ENCODE peak calls at places on chromosomes 7 and 10, in six cellular contexts. One of them, this sample, is unnamed. For H3K27me3 and H3K36me3, the result is how much of the 10 kb centered on the place peaks cover.

GRCh38 chr10:57696641-57697040 is 571.1 kb downstream of the IPMK start:
- DNase-seq in suprapubic skin: no peak
- DNase-seq in keratinocyte: no peak
- DNase-seq in heart left ventricle: no peak
- DNase-seq in mesenchymal stem cell: peak
- DNase-seq in colonic mucosa: no peak
- DNase-seq in this sample: no peak

GRCh38 chr10:20535846-20536245 is 361.3 kb downstream of the NEBL start:
- DNase-seq in suprapubic skin: no peak
- DNase-seq in keratinocyte: no peak
- DNase-seq in heart left ventricle: no peak
- DNase-seq in mesenchymal stem cell: peak
- DNase-seq in colonic mucosa: no peak
- DNase-seq in this sample: no peak

GRCh38 chr10:37236093-37236492 is 110.7 kb downstream of the ANKRD30A start:
- DNase-seq in suprapubic skin: no peak
- DNase-seq in keratinocyte: no peak
- DNase-seq in heart left ventricle: no peak
- DNase-seq in mesenchymal stem cell: no peak
- DNase-seq in colonic mucosa: no peak
- DNase-seq in this sample: no peak

GRCh38 chr10:117364121-117364960 is 10.9 kb downstream of the PDZD8 start:
- DNase-seq in suprapubic skin: no peak
- DNase-seq in keratinocyte: no peak
- DNase-seq in heart left ventricle: no peak
- DNase-seq in mesenchymal stem cell: peak
- DNase-seq in colonic mucosa: no peak
- DNase-seq in this sample: no peak

GRCh38 chr10:121753726-121754476 is 155.7 kb upstream of the FGFR2 start:
- DNase-seq in suprapubic skin: no peak
- DNase-seq in keratinocyte: peak
- DNase-seq in heart left ventricle: no peak
- DNase-seq in mesenchymal stem cell: peak
- DNase-seq in colonic mucosa: no peak
- DNase-seq in this sample: no peak

GRCh38 chr7:122887198-122887597 is 938 bp upstream of the CADPS2 start:
- DNase-seq in suprapubic skin: peak
- DNase-seq in keratinocyte: no peak
- DNase-seq in heart left ventricle: peak
- DNase-seq in mesenchymal stem cell: peak
- DNase-seq in colonic mucosa: peak
- DNase-seq in this sample: peak

GRCh38 chr7:113281223-113281622 is 162.9 kb upstream of the SMIM30 start:
- DNase-seq in suprapubic skin: no peak
- DNase-seq in keratinocyte: no peak
- DNase-seq in heart left ventricle: no peak
- DNase-seq in mesenchymal stem cell: no peak
- DNase-seq in colonic mucosa: no peak
- DNase-seq in this sample: no peak

GRCh38 chr7:2965745-2966270 is 77.9 kb downstream of the CARD11 start:
- DNase-seq in suprapubic skin: no peak
- DNase-seq in keratinocyte: no peak
- DNase-seq in heart left ventricle: no peak
- DNase-seq in mesenchymal stem cell: no peak
- DNase-seq in colonic mucosa: no peak
- DNase-seq in this sample: no peak

GRCh38 chr10:122669842-122670241 is 29.8 kb downstream of the C10orf120 start:
- DNase-seq in suprapubic skin: no peak
- DNase-seq in keratinocyte: no peak
- DNase-seq in heart left ventricle: no peak
- DNase-seq in mesenchymal stem cell: no peak
- DNase-seq in colonic mucosa: no peak
- DNase-seq in this sample: no peak

GRCh38 chr7:70619130-70619529 is 512.8 kb upstream of the GALNT17 start:
- DNase-seq in suprapubic skin: no peak
- DNase-seq in keratinocyte: no peak
- DNase-seq in heart left ventricle: no peak
- DNase-seq in mesenchymal stem cell: no peak
- DNase-seq in colonic mucosa: peak
- DNase-seq in this sample: no peak

GRCh38 chr7:23654508-23654907 is 25.5 kb upstream of the FAM221A start:
- DNase-seq in suprapubic skin: no peak
- DNase-seq in keratinocyte: no peak
- DNase-seq in heart left ventricle: no peak
- DNase-seq in mesenchymal stem cell: no peak
- DNase-seq in colonic mucosa: peak
- DNase-seq in this sample: no peak

GRCh38 chr7:82430518-82431465 is 12.8 kb downstream of the CACNA2D1 start:
- DNase-seq in suprapubic skin: no peak
- DNase-seq in keratinocyte: no peak
- DNase-seq in heart left ventricle: no peak
- DNase-seq in mesenchymal stem cell: peak
- DNase-seq in colonic mucosa: no peak
- DNase-seq in this sample: no peak

GRCh38 chr7:97006146-97006950 is 995 bp downstream of the DLX6 start:
- DNase-seq in suprapubic skin: no peak
- DNase-seq in keratinocyte: no peak
- DNase-seq in heart left ventricle: no peak
- DNase-seq in mesenchymal stem cell: peak
- DNase-seq in colonic mucosa: no peak
- DNase-seq in this sample: no peak

DNA sequence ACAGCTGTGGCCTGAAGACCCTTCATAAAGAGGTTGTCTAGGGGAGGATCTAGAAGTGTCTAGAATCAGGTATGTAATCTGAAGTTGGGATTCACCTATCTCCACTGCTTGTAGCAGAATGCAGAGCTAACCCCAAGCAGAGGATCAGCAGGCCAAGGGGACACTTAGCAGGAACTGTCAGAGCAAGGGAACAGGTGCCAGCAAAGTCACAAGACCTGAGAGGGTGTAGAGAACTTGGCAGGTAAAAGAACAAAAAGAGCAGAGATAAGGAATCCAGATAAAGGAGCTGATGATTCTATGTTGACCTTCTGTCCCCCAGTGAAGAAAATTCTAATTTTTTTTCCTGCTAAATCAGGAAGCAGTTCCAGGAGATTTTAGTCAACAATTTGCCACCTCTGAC is 91.4 kb upstream of the CCDC71L start:
- DNase-seq in suprapubic skin: no peak
- DNase-seq in keratinocyte: no peak
- DNase-seq in heart left ventricle: no peak
- DNase-seq in mesenchymal stem cell: no peak
- DNase-seq in colonic mucosa: peak
- DNase-seq in this sample: no peak
- H3K27me3 ChIP-seq in suprapubic skin: under half
- H3K27me3 ChIP-seq in keratinocyte: under half
- H3K27me3 ChIP-seq in heart left ventricle: under half
- H3K27me3 ChIP-seq in mesenchymal stem cell: under half
- H3K27me3 ChIP-seq in colonic mucosa: under half
- H3K27me3 ChIP-seq in this sample: under half

GRCh38 chr10:6877351-6878066 is 297.4 kb upstream of the PRKCQ start:
- DNase-seq in suprapubic skin: no peak
- DNase-seq in keratinocyte: no peak
- DNase-seq in heart left ventricle: no peak
- DNase-seq in mesenchymal stem cell: no peak
- DNase-seq in colonic mucosa: no peak
- DNase-seq in this sample: peak

GRCh38 chr10:6875229-6875544 is 295.1 kb upstream of the PRKCQ start:
- DNase-seq in suprapubic skin: no peak
- DNase-seq in keratinocyte: no peak
- DNase-seq in heart left ventricle: no peak
- DNase-seq in mesenchymal stem cell: no peak
- DNase-seq in colonic mucosa: no peak
- DNase-seq in this sample: no peak

DNA sequence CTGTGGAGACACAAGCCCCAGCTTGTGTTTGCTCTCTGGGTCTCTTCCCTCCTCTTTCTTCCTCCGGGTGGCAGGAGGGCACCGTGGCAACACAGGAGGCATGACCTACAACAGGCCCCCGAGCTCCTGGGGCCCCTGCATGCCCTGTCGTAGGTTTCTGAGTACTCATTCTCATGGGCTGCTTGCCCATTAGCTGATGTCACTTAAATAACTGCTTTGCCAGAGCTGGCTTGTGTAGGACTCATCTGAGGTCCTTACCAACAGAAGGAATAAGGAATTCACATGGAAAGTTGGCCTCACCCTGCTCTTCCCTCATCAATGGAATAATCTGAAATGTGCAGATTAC is 298.0 kb upstream of the PRKCQ start:
- DNase-seq in suprapubic skin: no peak
- DNase-seq in keratinocyte: no peak
- DNase-seq in heart left ventricle: peak
- DNase-seq in mesenchymal stem cell: no peak
- DNase-seq in colonic mucosa: no peak
- DNase-seq in this sample: no peak
- H3K4me3 ChIP-seq in suprapubic skin: no peak
- H3K4me3 ChIP-seq in keratinocyte: no peak
- H3K4me3 ChIP-seq in heart left ventricle: no peak
- H3K4me3 ChIP-seq in mesenchymal stem cell: peak
- H3K4me3 ChIP-seq in colonic mucosa: no peak
- H3K4me3 ChIP-seq in this sample: no peak

DNA sequence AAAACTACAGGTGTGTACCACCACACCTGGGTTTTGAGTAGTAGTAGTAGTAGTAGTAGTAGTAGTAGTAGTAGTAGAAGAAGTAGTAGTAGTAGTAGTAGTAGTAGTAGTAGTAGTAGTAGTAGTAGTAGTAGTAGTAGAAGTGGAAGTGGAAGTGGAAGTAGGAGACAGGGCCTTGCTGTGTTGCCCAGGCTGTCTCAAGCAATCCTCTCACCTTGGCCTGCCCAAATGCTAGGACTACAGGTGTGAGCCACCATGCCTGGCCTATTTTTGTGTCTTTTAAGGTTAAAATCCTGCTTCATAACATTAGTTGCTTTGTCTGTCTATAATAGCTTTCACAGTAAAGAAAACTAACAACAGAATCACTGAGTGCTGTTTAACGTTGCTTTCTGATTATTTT is 111.7 kb downstream of the PODXL start:
- DNase-seq in suprapubic skin: no peak
- DNase-seq in keratinocyte: no peak
- DNase-seq in heart left ventricle: no peak
- DNase-seq in mesenchymal stem cell: no peak
- DNase-seq in colonic mucosa: no peak
- DNase-seq in this sample: no peak
- H3K36me3 ChIP-seq in suprapubic skin: half or more
- H3K36me3 ChIP-seq in keratinocyte: under half
- H3K36me3 ChIP-seq in heart left ventricle: half or more
- H3K36me3 ChIP-seq in mesenchymal stem cell: half or more
- H3K36me3 ChIP-seq in colonic mucosa: under half
- H3K36me3 ChIP-seq in this sample: under half

DNA sequence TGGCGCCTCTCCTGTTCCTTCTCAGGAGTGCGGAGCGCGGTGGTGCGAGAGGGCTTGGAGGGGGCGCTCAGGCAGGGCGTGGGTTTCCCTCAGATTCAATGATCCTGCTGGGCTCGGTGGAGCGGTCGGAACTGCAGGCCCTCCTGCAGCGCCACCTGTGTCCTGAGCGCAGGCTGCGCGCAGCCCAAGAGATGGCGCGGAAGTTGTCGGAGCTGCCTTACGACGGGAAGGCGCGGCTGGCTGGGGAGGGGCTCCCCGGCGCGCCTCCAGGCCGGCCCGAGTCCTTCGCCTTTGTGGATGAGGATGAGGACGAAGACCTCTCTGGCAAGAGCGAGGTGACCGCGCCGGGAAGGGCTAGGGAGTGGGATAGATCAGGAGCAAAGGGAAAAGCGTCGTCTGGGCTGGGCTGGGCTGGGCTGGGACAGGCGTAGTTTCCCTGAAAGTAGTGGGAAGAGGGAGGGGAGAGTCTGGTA is 17.0 kb downstream of the FAM131B start:
- DNase-seq in suprapubic skin: no peak
- DNase-seq in keratinocyte: no peak
- DNase-seq in heart left ventricle: peak
- DNase-seq in mesenchymal stem cell: peak
- DNase-seq in colonic mucosa: peak
- DNase-seq in this sample: no peak
- H3K27me3 ChIP-seq in suprapubic skin: under half
- H3K27me3 ChIP-seq in keratinocyte: under half
- H3K27me3 ChIP-seq in heart left ventricle: under half
- H3K27me3 ChIP-seq in mesenchymal stem cell: under half
- H3K27me3 ChIP-seq in colonic mucosa: under half
- H3K27me3 ChIP-seq in this sample: under half

GRCh38 chr7:94657771-94658693 is 2.1 kb upstream of the SGCE start:
- DNase-seq in suprapubic skin: peak
- DNase-seq in keratinocyte: peak
- DNase-seq in heart left ventricle: peak
- DNase-seq in mesenchymal stem cell: peak
- DNase-seq in colonic mucosa: peak
- DNase-seq in this sample: peak

GRCh38 chr7:94655884-94656657 is at the start of gene SGCE:
- DNase-seq in suprapubic skin: peak
- DNase-seq in keratinocyte: no peak
- DNase-seq in heart left ventricle: peak
- DNase-seq in mesenchymal stem cell: peak
- DNase-seq in colonic mucosa: peak
- DNase-seq in this sample: peak

GRCh38 chr7:94655562-94655883 is 410 bp downstream of the SGCE start:
- DNase-seq in suprapubic skin: peak
- DNase-seq in keratinocyte: no peak
- DNase-seq in heart left ventricle: no peak
- DNase-seq in mesenchymal stem cell: no peak
- DNase-seq in colonic mucosa: peak
- DNase-seq in this sample: no peak

GRCh38 chr7:94656658-94656924 is 658 bp upstream of the SGCE start:
- DNase-seq in suprapubic skin: no peak
- DNase-seq in keratinocyte: no peak
- DNase-seq in heart left ventricle: no peak
- DNase-seq in mesenchymal stem cell: no peak
- DNase-seq in colonic mucosa: no peak
- DNase-seq in this sample: no peak

DNA sequence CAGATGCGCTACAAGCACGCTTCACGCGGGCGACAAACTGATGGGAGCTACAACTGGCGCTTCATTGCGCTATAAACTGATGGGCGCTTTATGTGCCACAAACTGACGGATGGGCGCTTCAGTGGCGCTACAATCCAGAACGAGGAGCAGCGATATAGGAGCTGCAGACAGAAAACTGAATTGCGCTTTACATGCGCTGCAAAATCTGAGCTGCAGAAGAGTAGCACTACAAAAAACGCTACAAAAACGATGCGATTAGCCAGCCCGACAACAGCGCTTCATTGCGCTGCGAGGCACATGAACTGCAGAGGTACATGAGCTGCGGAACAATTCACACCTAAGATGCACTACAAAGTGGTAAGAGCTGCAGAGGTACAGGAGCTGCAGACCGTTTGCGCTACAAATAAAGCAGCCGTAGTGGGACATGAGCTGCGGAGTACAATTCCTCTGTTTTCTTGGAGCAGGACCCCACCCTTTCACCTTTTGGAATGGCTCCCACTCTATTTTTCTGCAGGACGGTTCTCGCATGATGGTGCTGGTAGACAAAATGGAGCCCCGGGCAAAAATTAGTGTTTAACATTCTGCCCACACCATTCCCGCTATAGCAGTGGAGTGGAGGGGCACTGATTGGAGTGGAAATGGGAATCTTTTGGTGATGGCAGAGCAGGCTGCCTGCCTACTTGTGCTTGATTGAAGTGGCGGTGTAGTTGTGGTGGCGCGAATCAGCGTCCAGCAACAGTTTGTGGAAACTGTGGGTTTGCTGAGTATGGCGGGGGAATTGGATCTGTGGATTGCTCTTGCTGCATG is 1.2 kb upstream of the SGCE start:
- DNase-seq in suprapubic skin: no peak
- DNase-seq in keratinocyte: no peak
- DNase-seq in heart left ventricle: no peak
- DNase-seq in mesenchymal stem cell: peak
- DNase-seq in colonic mucosa: peak
- DNase-seq in this sample: no peak
- H3K4me3 ChIP-seq in suprapubic skin: peak
- H3K4me3 ChIP-seq in keratinocyte: peak
- H3K4me3 ChIP-seq in heart left ventricle: peak
- H3K4me3 ChIP-seq in mesenchymal stem cell: peak
- H3K4me3 ChIP-seq in colonic mucosa: peak
- H3K4me3 ChIP-seq in this sample: peak

This sample was measured in gastrocnemius medialis.